ENCODE peak calls at places on chromosomes 3 and 15, in four cellular contexts. M is K562, J is HL-60, O is GM12878. H is an unnamed sample.
A peak's percentile ranks its signal among the peaks of the same experiment; 100 is the strongest.

GRCh38 chr3:77370413-77370812 is 330.5 kb downstream of the ROBO2 start:
- DNase-seq in M (no peak), J (no peak), O (no peak), H (no peak)

GRCh38 chr15:29289179-29289578 is 19.6 kb upstream of the NSMCE3 start:
- DNase-seq in M (no peak), J (no peak), O (no peak), H (no peak)

GRCh38 chr3:4670352-4670751 is 177.2 kb downstream of the ITPR1 start:
- DNase-seq in M (peak; percentile 45), J (no peak), O (no peak), H (no peak)

GRCh38 chr15:45647828-45648227 is 13.0 kb downstream of the SQOR start:
- DNase-seq in M (no peak), J (no peak), O (no peak), H (no peak)

GRCh38 chr3:191715585-191715984 is 254.6 kb downstream of the PYDC2 start:
- DNase-seq in M (no peak), J (no peak), O (no peak), H (no peak)

GRCh38 chr3:101633186-101633585 is 43.7 kb downstream of the ZBTB11 start:
- DNase-seq in M (no peak), J (no peak), O (no peak), H (no peak)

GRCh38 chr3:32872487-32873382 is 54.9 kb downstream of the TRIM71 start:
- DNase-seq in M (no peak), J (no peak), O (no peak), H (no peak)

GRCh38 chr3:14431556-14431927 is 29.1 kb downstream of the SLC6A6 start:
- DNase-seq in M (peak; percentile 48), J (peak; percentile 54), O (no peak), H (no peak)

GRCh38 chr15:66778314-66778665 is 76.3 kb downstream of the SMAD6 start:
- DNase-seq in M (no peak), J (no peak), O (no peak), H (no peak)

GRCh38 chr3:148400754-148401153 is 296.9 kb upstream of the AGTR1 start:
- DNase-seq in M (no peak), J (no peak), O (no peak), H (no peak)

GRCh38 chr3:100781311-100781710 is 72.0 kb downstream of the TFG start:
- DNase-seq in M (no peak), J (no peak), O (no peak), H (no peak)

GRCh38 chr15:70853270-70853854 is 595 bp downstream of the LARP6 start:
- DNase-seq in M (no peak), J (no peak), O (no peak), H (peak; percentile 22)

GRCh38 chr3:14548321-14548729 is 8.2 kb upstream of the GRIP2 start:
- DNase-seq in M (peak; percentile 74), J (no peak), O (no peak), H (peak; percentile 56)

GRCh38 chr3:169579086-169579485 is 84.4 kb downstream of the MECOM start:
- DNase-seq in M (no peak), J (no peak), O (no peak), H (no peak)

GRCh38 chr15:70752142-70752754 is 11.1 kb downstream of the UACA start:
- DNase-seq in M (no peak), J (no peak), O (no peak), H (no peak)

GRCh38 chr15:100249096-100249815 is 92.5 kb downstream of the ADAMTS17 start:
- DNase-seq in M (no peak), J (no peak), O (no peak), H (no peak)

GRCh38 chr15:25065876-25066275 is 111.1 kb downstream of the SNRPN start:
- DNase-seq in M (no peak), J (no peak), O (no peak), H (no peak)

GRCh38 chr15:69415381-69415780 is 1.2 kb downstream of the KIF23 start:
- DNase-seq in M (no peak), J (no peak), O (no peak), H (no peak)

GRCh38 chr3:62604301-62604700 is 231.0 kb upstream of the FEZF2 start:
- DNase-seq in M (no peak), J (no peak), O (no peak), H (no peak)

GRCh38 chr3:73950781-73951180 is 326.0 kb upstream of the PDZRN3 start:
- DNase-seq in M (no peak), J (no peak), O (no peak), H (no peak)

GRCh38 chr15:41018534-41018933 is 65.3 kb downstream of the CHAC1 start:
- DNase-seq in M (no peak), J (no peak), O (no peak), H (no peak)

GRCh38 chr3:75192065-75192658 is 472.0 kb upstream of the FRG2C start:
- DNase-seq in M (peak; percentile 29), J (no peak), O (no peak), H (no peak)

GRCh38 chr3:184592411-184593200 is 31.0 kb downstream of the EPHB3 start:
- DNase-seq in M (no peak), J (no peak), O (no peak), H (no peak)

GRCh38 chr15:42528970-42529369 is 19.6 kb downstream of the LRRC57 start:
- DNase-seq in M (no peak), J (no peak), O (no peak), H (no peak)

GRCh38 chr15:82933576-82933975 is 18.9 kb downstream of the HOMER2 start:
- DNase-seq in M (no peak), J (no peak), O (no peak), H (no peak)

GRCh38 chr3:135197246-135197645 is 402.2 kb downstream of the EPHB1 start:
- DNase-seq in M (no peak), J (no peak), O (peak; percentile 19), H (no peak)

GRCh38 chr15:66505818-66506217 is 692 bp downstream of the ZWILCH start:
- DNase-seq in M (no peak), J (no peak), O (no peak), H (no peak)

GRCh38 chr3:5709704-5710103 is 522.2 kb downstream of the EDEM1 start:
- DNase-seq in M (no peak), J (no peak), O (no peak), H (no peak)

GRCh38 chr3:4355401-4356224 is 52.4 kb downstream of the SETMAR start:
- DNase-seq in M (no peak), J (no peak), O (no peak), H (no peak)

DNA sequence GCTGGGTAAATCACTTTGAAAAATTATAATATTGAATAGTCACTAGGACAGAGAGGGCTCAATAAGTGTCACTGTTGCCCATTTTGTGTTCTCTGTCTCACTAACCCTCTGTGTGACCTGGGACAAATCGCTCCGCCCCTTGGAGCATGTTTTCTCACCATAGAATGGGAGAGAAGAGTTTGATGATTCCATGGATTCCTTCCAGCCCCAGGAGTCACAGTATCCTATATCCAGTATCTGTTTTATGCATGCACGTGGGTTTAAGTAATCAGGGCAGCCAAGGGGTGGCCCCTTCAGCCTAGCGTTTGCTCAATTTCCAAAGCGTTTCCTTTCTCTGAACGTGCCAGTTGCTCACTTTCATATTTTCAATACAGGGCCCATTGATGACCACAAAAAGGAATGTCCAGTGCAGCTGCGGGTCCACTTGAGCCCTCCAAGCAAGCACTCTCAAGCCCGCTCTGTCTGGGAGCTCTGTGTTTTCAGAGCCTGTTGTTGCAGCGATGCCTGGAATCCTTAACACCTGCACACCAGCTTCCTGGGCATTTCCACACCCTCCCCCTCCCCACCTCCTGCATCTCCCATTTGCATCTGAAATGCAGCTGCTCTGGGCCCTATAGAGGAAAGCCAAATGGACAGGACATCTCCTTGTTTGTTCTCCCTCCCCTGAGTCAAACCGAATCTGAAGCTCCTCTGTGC is 164.4 kb upstream of the LPP start:
- DNase-seq in M (no peak), J (no peak), O (no peak), H (no peak)
- TF ChIP-seq SPI1 in M (no peak), J (no peak), O (no peak), H (no peak)

DNA sequence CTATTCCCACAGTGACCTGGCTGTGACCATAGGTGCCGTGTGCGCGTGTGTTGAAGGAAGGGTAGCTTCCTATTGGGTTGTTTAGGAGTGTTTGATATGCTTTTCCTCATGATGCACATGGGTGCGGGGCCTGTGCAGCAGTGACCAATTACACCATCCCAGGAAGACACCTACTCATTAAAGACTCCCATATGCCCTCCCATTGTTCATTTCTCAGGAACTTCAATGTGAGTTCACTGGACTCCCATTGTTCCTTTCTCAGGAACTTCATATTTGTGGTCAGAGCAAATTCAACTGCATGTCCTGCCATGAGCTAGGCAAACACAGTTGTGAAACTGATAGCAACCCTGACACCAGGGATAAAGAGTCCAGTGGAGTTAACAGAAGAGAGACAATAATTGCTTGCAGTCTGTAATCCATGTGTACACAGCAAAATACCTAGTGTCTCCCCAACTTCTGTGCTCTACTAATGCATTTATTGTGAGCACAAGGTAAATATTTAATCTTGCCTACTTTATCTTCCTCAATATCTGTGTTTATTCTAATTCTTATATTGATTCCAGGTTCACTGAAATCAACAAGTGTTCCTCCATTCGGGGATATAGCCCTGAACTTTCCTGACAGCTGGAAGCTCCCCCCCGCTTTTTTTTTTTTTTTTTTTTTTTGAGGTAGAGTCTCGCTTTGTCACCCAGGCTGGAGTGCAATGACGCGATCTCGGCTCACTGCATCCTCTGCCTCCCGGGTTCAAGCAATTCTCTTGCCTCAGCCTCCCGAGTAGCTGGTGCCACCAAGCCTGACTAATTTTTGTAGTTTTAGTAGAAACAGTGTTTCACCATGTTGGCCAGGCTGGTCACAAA is 57.5 kb upstream of the GCNT3 start:
- DNase-seq in M (no peak), J (no peak), O (no peak), H (no peak)
- TF ChIP-seq SPI1 in M (no peak), J (no peak), O (no peak), H (no peak)

GRCh38 chr3:64184621-64185020 is 40.6 kb downstream of the PRICKLE2 start:
- DNase-seq in M (no peak), J (no peak), O (no peak), H (no peak)
- TF ChIP-seq SPI1 in M (no peak), J (no peak), O (no peak), H (no peak)

DNA sequence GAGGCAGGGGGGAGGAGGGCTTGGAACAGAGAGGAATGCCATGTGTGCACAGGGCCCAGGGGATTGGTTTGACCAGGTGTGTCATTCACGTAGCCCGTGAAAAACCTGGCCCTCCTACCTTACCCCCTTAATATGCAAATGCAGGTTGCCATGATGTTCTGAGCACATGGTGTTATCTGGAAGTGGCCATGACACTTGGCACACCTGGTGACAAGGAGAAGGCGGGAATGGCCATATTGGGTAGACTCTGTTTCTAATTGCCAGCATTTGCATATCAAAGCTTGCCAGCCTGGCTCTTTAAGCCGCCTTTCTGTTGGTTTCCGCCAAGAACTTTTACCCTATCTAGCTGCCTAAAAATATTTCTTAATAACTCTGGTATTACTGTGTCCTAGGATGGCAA is 202.1 kb upstream of the DPH6 start:
- DNase-seq in M (no peak), J (no peak), O (no peak), H (no peak)
- TF ChIP-seq SPI1 in M (no peak), J (no peak), O (no peak), H (no peak)

GRCh38 chr15:35060591-35060990 is 24.5 kb downstream of the NANOGP8 start:
- DNase-seq in M (no peak), J (no peak), O (no peak), H (no peak)
- TF ChIP-seq SPI1 in M (no peak), J (no peak), O (no peak), H (no peak)

DNA sequence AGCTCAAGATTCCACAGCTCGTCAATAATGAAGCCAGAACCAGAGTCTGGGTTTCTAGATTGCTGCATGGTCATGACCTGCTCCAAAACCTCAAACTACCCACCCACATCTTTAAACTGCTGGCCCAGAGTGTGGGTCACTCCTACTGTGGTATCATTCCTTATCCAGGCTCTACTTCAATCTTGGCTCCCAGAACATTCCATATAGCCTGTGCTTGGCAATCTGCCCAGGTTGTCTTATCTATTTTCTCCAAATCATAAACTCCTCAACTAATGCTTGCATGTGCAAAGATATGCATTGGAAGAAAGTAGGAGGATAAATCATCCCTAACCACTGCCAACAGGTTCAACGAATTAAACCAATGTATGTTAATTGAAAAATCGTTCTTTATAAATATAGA is 169.7 kb downstream of the ANXA2 start:
- DNase-seq in M (no peak), J (no peak), O (no peak), H (no peak)
- TF ChIP-seq SPI1 in M (no peak), J (no peak), O (no peak), H (no peak)

H was measured in GM12891.